ENCODE peak calls at places on chromosome 5, in ten cellular contexts. W is lower leg skin, E is astrocyte of the spinal cord, L is fibroblast of lung, V is cardiac muscle cell, N is spleen, H is mammary epithelial cell, U is pancreas, S is tibial artery, G is NB4. Q is an unnamed sample.

GRCh38 chr5:54701179-54701578 is 183.6 kb downstream of the SNX18 start:
- DNase-seq in G (no peak), H (peak), N (no peak), V (peak), L (peak), E (peak), U (peak), W (no peak), S (peak), Q (no peak)

GRCh38 chr5:111668713-111669112 is 88.3 kb downstream of the NREP start:
- DNase-seq in H (peak), W (no peak), L (no peak), U (no peak), G (no peak), N (no peak), V (no peak), S (no peak), E (no peak), Q (no peak)

GRCh38 chr5:17374973-17375844 is 122.8 kb upstream of the TAF11L2 start:
- DNase-seq in H (peak), U (no peak), G (no peak), E (peak), L (peak), V (no peak), N (no peak), W (no peak), S (no peak), Q (no peak)

GRCh38 chr5:174165406-174165805 is 119.9 kb downstream of the NSG2 start:
- DNase-seq in N (no peak), E (no peak), S (peak), L (no peak), G (no peak), V (no peak), W (no peak), U (no peak), H (no peak), Q (no peak)

GRCh38 chr5:146016764-146017484 is 80.5 kb downstream of the SH3RF2 start:
- DNase-seq in U (no peak), E (no peak), H (no peak), G (no peak), S (no peak), V (no peak), W (no peak), N (no peak), L (no peak), Q (no peak)

GRCh38 chr5:128572546-128573339 is 34.7 kb upstream of the FBN2 start:
- DNase-seq in N (no peak), L (peak), W (no peak), G (no peak), H (no peak), U (no peak), S (no peak), V (no peak), E (peak), Q (no peak)

GRCh38 chr5:83472508-83473343 is 1.2 kb downstream of the VCAN start:
- DNase-seq in W (peak), V (peak), S (peak), E (peak), G (peak), U (peak), N (peak), H (peak), L (peak), Q (peak)

GRCh38 chr5:99879791-99880511 is 655.2 kb upstream of the FAM174A start:
- DNase-seq in V (no peak), L (no peak), S (no peak), H (no peak), E (no peak), W (no peak), U (no peak), N (peak), G (no peak), Q (no peak)

GRCh38 chr5:11289733-11290132 is 528.7 kb upstream of the DAP start:
- DNase-seq in V (no peak), E (no peak), U (no peak), L (no peak), G (no peak), H (no peak), S (no peak), N (no peak), W (no peak), Q (no peak)

GRCh38 chr5:61464512-61464911 is 132.5 kb downstream of the ZSWIM6 start:
- DNase-seq in N (no peak), U (no peak), L (no peak), V (no peak), S (no peak), W (no peak), H (no peak), G (no peak), E (no peak), Q (no peak)

GRCh38 chr5:172002310-172002709 is 4.1 kb downstream of the FBXW11 start:
- DNase-seq in G (peak), N (no peak), U (no peak), S (no peak), W (no peak), V (peak), H (no peak), E (peak), L (peak), Q (no peak)

GRCh38 chr5:58378613-58379385 is 81.1 kb downstream of the PLK2 start:
- DNase-seq in S (no peak), H (no peak), V (no peak), E (no peak), N (no peak), L (peak), U (no peak), G (no peak), W (no peak), Q (no peak)

GRCh38 chr5:102830241-102830640 is 75.1 kb downstream of the PAM start:
- DNase-seq in E (no peak), N (no peak), L (no peak), W (no peak), V (no peak), G (no peak), S (no peak), U (no peak), H (peak), Q (no peak)

GRCh38 chr5:95441631-95442030 is 50.5 kb downstream of the FAM81B start:
- DNase-seq in H (no peak), G (no peak), S (no peak), W (no peak), U (no peak), V (no peak), N (no peak), E (no peak), L (no peak), Q (no peak)

GRCh38 chr5:106017243-106017857 is 1653.4 kb downstream of the EFNA5 start:
- DNase-seq in W (no peak), L (no peak), G (no peak), V (no peak), H (no peak), U (no peak), N (no peak), S (no peak), E (no peak), Q (no peak)

GRCh38 chr5:125276121-125276520 is 529.7 kb upstream of the ZNF608 start:
- DNase-seq in W (no peak), V (no peak), E (no peak), L (no peak), U (no peak), G (no peak), H (no peak), S (no peak), N (no peak), Q (no peak)

GRCh38 chr5:7548576-7548975 is 152.6 kb downstream of the ADCY2 start:
- DNase-seq in E (no peak), G (no peak), W (no peak), N (no peak), U (no peak), H (no peak), V (no peak), S (no peak), L (peak), Q (no peak)

GRCh38 chr5:64766105-64766504 is 2.4 kb downstream of the SREK1IP1 start:
- DNase-seq in V (no peak), L (peak), G (no peak), W (no peak), H (peak), N (no peak), U (no peak), E (no peak), S (no peak), Q (no peak)

GRCh38 chr5:160064441-160064840 is 54.8 kb downstream of the PWWP2A start:
- DNase-seq in U (peak), N (no peak), W (no peak), V (no peak), L (no peak), S (no peak), H (no peak), E (no peak), G (no peak), Q (no peak)

GRCh38 chr5:453725-454481 is 10.9 kb downstream of the EXOC3 start:
- DNase-seq in G (no peak), V (no peak), L (no peak), H (peak), S (peak), U (peak), W (no peak), N (peak), E (no peak), Q (peak)

GRCh38 chr5:160183075-160183474 is 46.2 kb upstream of the FABP6 start:
- DNase-seq in H (peak), S (no peak), W (no peak), E (no peak), L (no peak), V (no peak), G (no peak), U (no peak), N (no peak), Q (no peak)

GRCh38 chr5:171306785-171307591 is 2.1 kb upstream of the TLX3 start:
- DNase-seq in V (no peak), E (no peak), U (no peak), G (no peak), L (no peak), H (no peak), W (no peak), N (no peak), S (peak), Q (no peak)

GRCh38 chr5:118692811-118693342 is 295.5 kb downstream of the DTWD2 start:
- DNase-seq in V (peak), H (no peak), G (no peak), E (no peak), L (no peak), N (no peak), S (no peak), U (no peak), W (peak), Q (no peak)

GRCh38 chr5:166493627-166494026 is 1797.8 kb upstream of the WWC1 start:
- DNase-seq in V (no peak), H (no peak), L (no peak), E (no peak), S (no peak), N (no peak), W (no peak), U (no peak), G (no peak), Q (no peak)

GRCh38 chr5:147901555-147901954 is 4.8 kb downstream of the C5orf46 start:
- DNase-seq in E (peak), U (no peak), N (no peak), H (no peak), V (peak), G (no peak), S (peak), W (no peak), L (peak), Q (no peak)

GRCh38 chr5:6096101-6096500 is 282.2 kb downstream of the MED10 start:
- DNase-seq in G (no peak), U (no peak), S (no peak), H (no peak), L (no peak), E (no peak), V (no peak), W (no peak), N (no peak), Q (no peak)

GRCh38 chr5:169300468-169301385 is at the start of gene SLIT3:
- DNase-seq in N (peak), H (peak), S (peak), L (peak), G (no peak), W (peak), E (peak), U (peak), V (peak), Q (no peak)

GRCh38 chr5:171307843-171308452 is 1.1 kb upstream of the TLX3 start:
- DNase-seq in S (peak), H (no peak), L (no peak), N (no peak), W (no peak), U (no peak), V (no peak), E (peak), G (no peak), Q (no peak)

GRCh38 chr5:24642022-24642421 is 2.8 kb downstream of the CDH10 start:
- DNase-seq in L (peak), W (no peak), U (no peak), H (peak), N (no peak), V (peak), S (no peak), E (peak), G (peak), Q (no peak)
- TF ChIP-seq CTCF in L (peak), W (no peak), U (peak), H (peak), N (no peak), V (peak), S (no peak), E (peak), G (peak), Q (peak)

GRCh38 chr5:141960018-141960417 is 2.0 kb upstream of the PCDH12 start:
- DNase-seq in V (peak), W (no peak), H (no peak), L (no peak), S (no peak), G (peak), U (no peak), N (peak), E (no peak), Q (no peak)
- TF ChIP-seq CTCF in V (peak), W (no peak), H (peak), L (peak), S (no peak), G (peak), U (no peak), N (no peak), E (peak), Q (no peak)

GRCh38 chr5:13278148-13278547 is 666.3 kb downstream of the DNAH5 start:
- DNase-seq in G (peak), E (no peak), N (no peak), S (no peak), V (no peak), W (no peak), H (no peak), L (no peak), U (no peak), Q (no peak)
- TF ChIP-seq CTCF in G (peak), E (peak), N (no peak), S (no peak), V (no peak), W (no peak), H (peak), L (no peak), U (no peak), Q (peak)

DNA sequence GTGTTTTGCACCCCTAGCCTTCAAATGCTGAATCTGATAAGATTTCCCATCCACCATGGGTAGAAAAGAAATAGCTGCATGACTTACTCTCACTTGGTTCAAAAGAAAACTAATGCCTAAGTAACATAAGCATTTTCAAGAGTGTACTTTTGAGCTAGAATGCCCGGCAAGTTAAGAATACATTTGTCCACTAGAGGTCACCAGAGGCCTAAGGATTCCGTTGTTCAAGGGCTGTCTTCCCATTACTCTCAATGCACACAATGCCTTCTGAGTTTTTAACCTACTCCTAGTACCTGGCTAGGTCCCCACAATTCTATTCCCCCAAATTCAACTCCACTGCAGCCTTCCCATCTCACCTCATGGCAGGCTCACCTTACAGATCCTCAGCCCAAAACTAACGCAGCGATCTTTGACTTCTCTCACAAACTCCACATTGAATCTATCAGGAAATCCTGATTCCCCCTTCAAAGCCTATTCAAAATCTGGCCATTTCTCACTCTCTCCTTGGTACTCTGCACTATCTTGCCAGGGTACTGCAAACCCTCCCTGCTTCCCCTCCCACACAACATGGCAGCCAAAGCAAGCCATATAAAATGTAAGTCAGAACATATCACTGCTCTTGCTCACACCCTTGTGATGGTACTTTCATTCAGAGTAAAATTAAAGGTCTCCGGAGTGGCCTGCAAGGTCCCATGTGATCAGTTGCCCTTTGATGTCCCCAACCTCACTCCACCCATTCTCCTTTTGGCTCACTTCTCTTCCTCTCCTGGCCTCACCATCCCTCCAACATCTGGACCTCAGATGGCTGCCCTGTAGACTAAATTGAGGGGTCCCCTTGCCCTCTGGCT is 13.4 kb downstream of the OXCT1 start:
- DNase-seq in N (no peak), V (peak), E (peak), L (peak), S (no peak), W (peak), H (peak), G (peak), U (peak), Q (no peak)
- TF ChIP-seq CTCF in N (peak), V (peak), E (peak), L (peak), S (peak), W (peak), H (peak), G (peak), U (peak), Q (peak)

GRCh38 chr5:78533356-78533755 is 115.2 kb downstream of the LHFPL2 start:
- DNase-seq in H (no peak), U (no peak), V (no peak), N (no peak), G (peak), L (no peak), E (peak), S (no peak), W (no peak), Q (no peak)
- TF ChIP-seq CTCF in H (peak), U (no peak), V (peak), N (peak), G (peak), L (no peak), E (peak), S (peak), W (no peak), Q (peak)

Q was measured in chondrocyte.